ENCODE peak calls at places on chromosomes 11 and 22, in seven cellular contexts. G, B, V, W, R, Y and T are unnamed samples.
A peak's percentile ranks its signal among the peaks of the same experiment; 100 is the strongest.

GRCh38 chr11:1572200-1573076 is at the start of gene DUSP8:
- DNase-seq in G (peak; percentile 97), B (peak; percentile 84), V (peak; percentile 89), W (peak; percentile 94), R (peak; percentile 95), Y (peak; percentile 80), T (peak; percentile 98)

GRCh38 chr11:119885067-119885466 is 156.1 kb upstream of the NECTIN1 start:
- DNase-seq in G (no peak), B (no peak), V (no peak), W (no peak), R (no peak), Y (no peak), T (no peak)

GRCh38 chr11:63417174-63417852 is 47.7 kb downstream of the SLC22A9 start:
- DNase-seq in G (no peak), B (no peak), V (no peak), W (no peak), R (no peak), Y (no peak), T (no peak)

GRCh38 chr11:121465709-121466062 is 12.9 kb upstream of the SORL1-AS1 start:
- DNase-seq in G (no peak), B (no peak), V (no peak), W (no peak), R (peak; percentile 40), Y (no peak), T (no peak)

GRCh38 chr22:34129691-34130486 is 209.6 kb upstream of the LARGE1 start:
- DNase-seq in G (no peak), B (no peak), V (no peak), W (no peak), R (peak; percentile 11), Y (no peak), T (no peak)

GRCh38 chr11:46278387-46279173 is 1.1 kb downstream of the CREB3L1 start:
- DNase-seq in G (peak; percentile 85), B (peak; percentile 59), V (no peak), W (peak; percentile 49), R (peak; percentile 79), Y (no peak), T (peak; percentile 80)

GRCh38 chr11:2265854-2266585 is 4.4 kb downstream of the ASCL2 start:
- DNase-seq in G (no peak), B (no peak), V (peak; percentile 38), W (no peak), R (no peak), Y (no peak), T (no peak)

GRCh38 chr11:66317766-66318575 is 1.1 kb upstream of the CD248 start:
- DNase-seq in G (no peak), B (peak; percentile 94), V (no peak), W (peak; percentile 63), R (peak; percentile 47), Y (no peak), T (peak; percentile 83)

GRCh38 chr22:44668886-44669724 is 32.9 kb upstream of the PRR5 start:
- DNase-seq in G (peak; percentile 62), B (no peak), V (no peak), W (no peak), R (no peak), Y (no peak), T (peak; percentile 29)

GRCh38 chr11:13963169-13963948 is 836 bp downstream of the SPON1 start:
- DNase-seq in G (peak; percentile 80), B (peak; percentile 17), V (no peak), W (no peak), R (peak; percentile 31), Y (no peak), T (peak; percentile 80)

GRCh38 chr11:103806130-103806900 is 230.1 kb upstream of the DDI1 start:
- DNase-seq in G (no peak), B (peak; percentile 93), V (no peak), W (peak; percentile 21), R (no peak), Y (peak; percentile 86), T (no peak)

GRCh38 chr11:115525600-115526006 is 21.4 kb upstream of the CADM1 start:
- DNase-seq in G (no peak), B (no peak), V (no peak), W (no peak), R (no peak), Y (no peak), T (no peak)

GRCh38 chr11:127680146-127680545 is 679.6 kb upstream of the KIRREL3 start:
- DNase-seq in G (no peak), B (no peak), V (no peak), W (no peak), R (no peak), Y (no peak), T (no peak)

GRCh38 chr11:127675602-127676001 is 675.0 kb upstream of the KIRREL3 start:
- DNase-seq in G (no peak), B (peak; percentile 4), V (no peak), W (no peak), R (no peak), Y (peak; percentile 15), T (no peak)

GRCh38 chr11:127670372-127670771 is 669.8 kb upstream of the KIRREL3 start:
- DNase-seq in G (no peak), B (no peak), V (no peak), W (no peak), R (no peak), Y (no peak), T (no peak)

GRCh38 chr11:127677813-127678212 is 677.2 kb upstream of the KIRREL3 start:
- DNase-seq in G (no peak), B (no peak), V (no peak), W (no peak), R (no peak), Y (no peak), T (no peak)

GRCh38 chr11:127674754-127675153 is 674.2 kb upstream of the KIRREL3 start:
- DNase-seq in G (no peak), B (no peak), V (no peak), W (no peak), R (no peak), Y (no peak), T (no peak)
- H3K4me1 ChIP-seq in G (no peaks in the 10 kb centered on the region), B (no peaks in the 10 kb centered on the region), V (no peaks in the 10 kb centered on the region), W (no peaks in the 10 kb centered on the region), R (peaks cover 8% of the 10 kb centered on the region), Y (no peaks in the 10 kb centered on the region), T (no peaks in the 10 kb centered on the region)

DNA sequence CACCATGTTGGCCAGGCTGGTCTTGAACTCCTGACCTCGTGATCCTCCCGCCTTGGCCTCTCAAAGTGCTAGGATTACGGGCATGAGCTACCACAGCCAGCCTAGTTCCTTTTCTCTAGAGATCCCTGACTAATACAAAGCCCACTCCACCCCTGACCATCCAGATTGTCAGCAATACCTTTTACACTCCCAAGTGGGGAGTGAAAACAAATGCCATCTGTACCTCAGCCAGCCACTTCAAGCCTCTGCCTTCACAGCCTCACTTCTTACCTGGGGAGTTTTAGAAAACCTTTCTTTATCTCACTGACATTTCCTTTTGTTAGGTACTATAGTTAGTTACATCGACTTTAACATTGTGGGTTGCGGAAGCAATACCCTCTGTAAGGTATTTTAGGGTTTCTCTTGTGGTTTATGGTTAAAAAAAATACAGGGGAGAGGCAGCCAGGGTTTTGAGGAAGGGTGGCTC is 8.8 kb downstream of the TOM1 start:
- DNase-seq in G (peak; percentile 12), B (no peak), V (no peak), W (no peak), R (no peak), Y (no peak), T (no peak)
- H3K4me1 ChIP-seq in G (no peaks in the 10 kb centered on the region), B (peaks cover 24% of the 10 kb centered on the region), V (peaks cover 20% of the 10 kb centered on the region), W (peaks cover 81% of the 10 kb centered on the region), R (peaks cover 41% of the 10 kb centered on the region), Y (peaks cover 50% of the 10 kb centered on the region), T (peaks cover 28% of the 10 kb centered on the region)

GRCh38 chr11:73322986-73323306 is 14.9 kb downstream of the ARHGEF17 start:
- DNase-seq in G (no peak), B (no peak), V (no peak), W (no peak), R (no peak), Y (no peak), T (no peak)
- H3K4me1 ChIP-seq in G (peaks cover 7% of the 10 kb centered on the region), B (peaks cover 70% of the 10 kb centered on the region), V (peaks cover 33% of the 10 kb centered on the region), W (peaks cover 96% of the 10 kb centered on the region), R (peaks cover 64% of the 10 kb centered on the region), Y (peaks cover 39% of the 10 kb centered on the region), T (peaks cover 52% of the 10 kb centered on the region)

GRCh38 chr22:25405854-25406509 is 158.5 kb upstream of the GRK3 start:
- DNase-seq in G (peak; percentile 48), B (no peak), V (no peak), W (no peak), R (no peak), Y (no peak), T (no peak)
- H3K4me1 ChIP-seq in G (no peaks in the 10 kb centered on the region), B (peaks cover 25% of the 10 kb centered on the region), V (peaks cover 17% of the 10 kb centered on the region), W (peaks cover 45% of the 10 kb centered on the region), R (peaks cover 31% of the 10 kb centered on the region), Y (peaks cover 26% of the 10 kb centered on the region), T (peaks cover 19% of the 10 kb centered on the region)

GRCh38 chr22:30305519-30305905 is 16.2 kb upstream of the CASTOR1 start:
- DNase-seq in G (no peak), B (no peak), V (no peak), W (peak; percentile 78), R (peak; percentile 76), Y (peak; percentile 55), T (peak; percentile 92)

GRCh38 chr22:30307026-30307574 is 17.8 kb upstream of the CASTOR1 start:
- DNase-seq in G (no peak), B (no peak), V (no peak), W (no peak), R (no peak), Y (no peak), T (peak; percentile 18)

GRCh38 chr22:30308096-30308495 is 18.6 kb downstream of the TBC1D10A start:
- DNase-seq in G (no peak), B (no peak), V (no peak), W (no peak), R (no peak), Y (no peak), T (peak; percentile 10)

GRCh38 chr22:30305906-30306628 is 16.8 kb upstream of the CASTOR1 start:
- DNase-seq in G (no peak), B (no peak), V (no peak), W (no peak), R (no peak), Y (no peak), T (no peak)

DNA sequence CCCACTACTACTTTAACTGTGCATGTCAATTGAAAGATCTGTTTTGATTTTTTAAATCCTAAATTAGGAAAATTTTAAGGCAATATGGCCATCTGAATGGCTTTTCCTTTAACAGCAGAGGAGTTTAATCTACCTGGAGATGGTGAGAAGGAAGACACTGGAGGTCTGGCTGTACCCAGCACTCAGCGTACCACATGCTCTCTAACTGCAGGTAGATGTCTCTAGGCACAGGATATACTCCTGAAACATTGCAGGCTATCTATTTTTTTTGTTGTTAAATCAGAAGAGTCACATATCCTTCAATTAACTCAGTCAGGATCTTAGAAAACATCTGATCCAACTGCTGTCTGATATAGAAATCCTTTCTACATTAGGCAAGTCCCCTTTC is 17.3 kb upstream of the CASTOR1 start:
- DNase-seq in G (no peak), B (no peak), V (no peak), W (no peak), R (no peak), Y (no peak), T (no peak)
- H3K4me1 ChIP-seq in G (peaks cover 17% of the 10 kb centered on the region), B (peaks cover 38% of the 10 kb centered on the region), V (peaks cover 96% of the 10 kb centered on the region), W (peaks cover 100% of the 10 kb centered on the region), R (peaks cover 96% of the 10 kb centered on the region), Y (peaks cover 34% of the 10 kb centered on the region), T (peaks cover 59% of the 10 kb centered on the region)